ENCODE peak calls at places on chromosome 6, in nine cellular contexts. One of them, this sample, is unnamed.

GRCh38 chr6:14729186-14729871 is 516.5 kb upstream of the JARID2 start:
- DNase-seq in GM04503: no peak
- DNase-seq in endothelial cell of umbilical vein: no peak
- DNase-seq in DMS79: no peak
- DNase-seq in EH: no peak
- DNase-seq in PC-3: no peak
- DNase-seq in hypothalamus: no peak
- DNase-seq in amniotic stem cell: no peak
- DNase-seq in hippocampal formation: no peak
- DNase-seq in this sample: no peak

GRCh38 chr6:46452312-46452917 is 38.8 kb downstream of the RCAN2 start:
- DNase-seq in GM04503: no peak
- DNase-seq in endothelial cell of umbilical vein: no peak
- DNase-seq in DMS79: peak; percentile 4
- DNase-seq in EH: no peak
- DNase-seq in PC-3: no peak
- DNase-seq in hypothalamus: no peak
- DNase-seq in amniotic stem cell: no peak
- DNase-seq in hippocampal formation: no peak
- DNase-seq in this sample: no peak

GRCh38 chr6:144909753-144910280 is 624.7 kb downstream of the UTRN start:
- DNase-seq in GM04503: no peak
- DNase-seq in endothelial cell of umbilical vein: no peak
- DNase-seq in DMS79: no peak
- DNase-seq in EH: peak; percentile 46
- DNase-seq in PC-3: peak; percentile 54
- DNase-seq in hypothalamus: no peak
- DNase-seq in amniotic stem cell: no peak
- DNase-seq in hippocampal formation: no peak
- DNase-seq in this sample: no peak

GRCh38 chr6:114989279-114989964 is 646.6 kb upstream of the HS3ST5 start:
- DNase-seq in GM04503: no peak
- DNase-seq in endothelial cell of umbilical vein: no peak
- DNase-seq in DMS79: no peak
- DNase-seq in EH: no peak
- DNase-seq in PC-3: no peak
- DNase-seq in hypothalamus: no peak
- DNase-seq in amniotic stem cell: no peak
- DNase-seq in hippocampal formation: no peak
- DNase-seq in this sample: no peak

GRCh38 chr6:18507018-18507415 is 119.9 kb downstream of the RNF144B start:
- DNase-seq in GM04503: no peak
- DNase-seq in endothelial cell of umbilical vein: no peak
- DNase-seq in DMS79: no peak
- DNase-seq in EH: no peak
- DNase-seq in PC-3: no peak
- DNase-seq in hypothalamus: no peak
- DNase-seq in amniotic stem cell: no peak
- DNase-seq in hippocampal formation: no peak
- DNase-seq in this sample: peak; percentile 87

GRCh38 chr6:41371461-41371991 is 36.1 kb downstream of the NCR2 start:
- DNase-seq in GM04503: no peak
- DNase-seq in endothelial cell of umbilical vein: peak; percentile 33
- DNase-seq in DMS79: no peak
- DNase-seq in EH: peak; percentile 65
- DNase-seq in PC-3: no peak
- DNase-seq in hypothalamus: peak; percentile 28
- DNase-seq in amniotic stem cell: no peak
- DNase-seq in hippocampal formation: peak; percentile 11
- DNase-seq in this sample: peak; percentile 46

GRCh38 chr6:46072866-46073265 is 56.9 kb upstream of the ENPP4 start:
- DNase-seq in GM04503: no peak
- DNase-seq in endothelial cell of umbilical vein: no peak
- DNase-seq in DMS79: no peak
- DNase-seq in EH: no peak
- DNase-seq in PC-3: no peak
- DNase-seq in hypothalamus: no peak
- DNase-seq in amniotic stem cell: no peak
- DNase-seq in hippocampal formation: no peak
- DNase-seq in this sample: no peak

GRCh38 chr6:140050232-140050995 is 676.0 kb upstream of the CITED2 start:
- DNase-seq in GM04503: no peak
- DNase-seq in endothelial cell of umbilical vein: no peak
- DNase-seq in DMS79: no peak
- DNase-seq in EH: peak; percentile 55
- DNase-seq in PC-3: peak; percentile 22
- DNase-seq in hypothalamus: no peak
- DNase-seq in amniotic stem cell: peak; percentile 58
- DNase-seq in hippocampal formation: no peak
- DNase-seq in this sample: peak; percentile 74

GRCh38 chr6:129140571-129140970 is 257.6 kb downstream of the LAMA2 start:
- DNase-seq in GM04503: peak; percentile 44
- DNase-seq in endothelial cell of umbilical vein: no peak
- DNase-seq in DMS79: no peak
- DNase-seq in EH: peak; percentile 25
- DNase-seq in PC-3: no peak
- DNase-seq in hypothalamus: no peak
- DNase-seq in amniotic stem cell: no peak
- DNase-seq in hippocampal formation: no peak
- DNase-seq in this sample: no peak

GRCh38 chr6:43952746-43953145 is 174.5 kb downstream of the MRPL14 start:
- DNase-seq in GM04503: no peak
- DNase-seq in endothelial cell of umbilical vein: no peak
- DNase-seq in DMS79: no peak
- DNase-seq in EH: peak; percentile 10
- DNase-seq in PC-3: no peak
- DNase-seq in hypothalamus: no peak
- DNase-seq in amniotic stem cell: no peak
- DNase-seq in hippocampal formation: no peak
- DNase-seq in this sample: no peak

GRCh38 chr6:117907600-117908245 is 659 bp downstream of the SLC35F1 start:
- DNase-seq in GM04503: no peak
- DNase-seq in endothelial cell of umbilical vein: peak; percentile 4
- DNase-seq in DMS79: peak; percentile 38
- DNase-seq in EH: no peak
- DNase-seq in PC-3: no peak
- DNase-seq in hypothalamus: peak; percentile 14
- DNase-seq in amniotic stem cell: no peak
- DNase-seq in hippocampal formation: no peak
- DNase-seq in this sample: peak; percentile 36

This sample was measured in SK-N-DZ.